ENCODE peak calls at places on chromosome 12, in eight cellular contexts. J, R, S, A, C, P, O and Z are unnamed samples.
A peak's percentile ranks its signal among the peaks of the same experiment; 100 is the strongest.

GRCh38 chr12:99271071-99271470 is 376.5 kb upstream of the GARIN6 start:
- DNase-seq in J (no peak), R (no peak), S (no peak), A (no peak), C (no peak), P (no peak), O (no peak), Z (peak; percentile 57)

GRCh38 chr12:68733661-68734071 is 12.3 kb upstream of the SLC35E3 start:
- DNase-seq in J (no peak), R (no peak), S (no peak), A (no peak), C (peak; percentile 88), P (peak; percentile 61), O (no peak), Z (peak; percentile 35)

GRCh38 chr12:121198949-121199348 is 11.0 kb upstream of the P2RX4 start:
- DNase-seq in J (no peak), R (no peak), S (no peak), A (no peak), C (no peak), P (no peak), O (no peak), Z (no peak)

GRCh38 chr12:67082221-67082620 is 186.9 kb upstream of the CAND1 start:
- DNase-seq in J (no peak), R (no peak), S (no peak), A (no peak), C (no peak), P (no peak), O (no peak), Z (no peak)

GRCh38 chr12:6250343-6250742 is 50.1 kb downstream of the CD9 start:
- DNase-seq in J (no peak), R (no peak), S (no peak), A (no peak), C (peak; percentile 46), P (peak; percentile 21), O (no peak), Z (no peak)

GRCh38 chr12:122412851-122413433 is 9.5 kb downstream of the CLIP1 start:
- DNase-seq in J (no peak), R (no peak), S (peak; percentile 62), A (no peak), C (peak; percentile 20), P (no peak), O (peak; percentile 92), Z (no peak)

GRCh38 chr12:111745201-111745600 is 21.5 kb upstream of the ALDH2 start:
- DNase-seq in J (no peak), R (no peak), S (no peak), A (no peak), C (no peak), P (no peak), O (no peak), Z (no peak)

GRCh38 chr12:113276306-113276705 is 55.0 kb downstream of the TPCN1 start:
- DNase-seq in J (no peak), R (no peak), S (no peak), A (no peak), C (no peak), P (no peak), O (no peak), Z (no peak)

GRCh38 chr12:110689002-110689600 is at the start of gene HVCN1:
- DNase-seq in J (no peak), R (peak; percentile 50), S (peak; percentile 83), A (peak; percentile 9), C (peak; percentile 53), P (peak; percentile 1), O (peak; percentile 25), Z (peak; percentile 47)

GRCh38 chr12:56029666-56030293 is 8.9 kb downstream of the IKZF4 start:
- DNase-seq in J (peak; percentile 7), R (peak; percentile 15), S (peak; percentile 64), A (no peak), C (peak; percentile 86), P (peak; percentile 67), O (peak; percentile 73), Z (peak; percentile 73)

GRCh38 chr12:257521-258321 is 4.9 kb downstream of the SLC6A13 start:
- DNase-seq in J (no peak), R (no peak), S (no peak), A (no peak), C (no peak), P (no peak), O (no peak), Z (no peak)

GRCh38 chr12:3684449-3685051 is 68.4 kb downstream of the CRACR2A start:
- DNase-seq in J (peak; percentile 44), R (no peak), S (no peak), A (no peak), C (no peak), P (no peak), O (no peak), Z (no peak)

GRCh38 chr12:84507914-84508313 is 404.7 kb downstream of the SLC6A15 start:
- DNase-seq in J (peak; percentile 60), R (no peak), S (no peak), A (no peak), C (peak; percentile 32), P (peak; percentile 38), O (peak; percentile 2), Z (no peak)

GRCh38 chr12:131770120-131770519 is 58.1 kb upstream of the MMP17 start:
- DNase-seq in J (no peak), R (no peak), S (no peak), A (no peak), C (no peak), P (no peak), O (no peak), Z (no peak)

GRCh38 chr12:34406228-34406995 is 384.1 kb downstream of the ALG10 start:
- DNase-seq in J (no peak), R (peak; percentile 9), S (peak; percentile 1), A (no peak), C (no peak), P (no peak), O (no peak), Z (no peak)